ENCODE peak calls at places on chromosome 4, in seven cellular contexts. W is colonic mucosa; L is lower lobe of right lung; S is tibial artery; G is fibroblast of pulmonary artery; O is CD8-positive, alpha-beta memory T cell; T is upper lobe of right lung. U is an unnamed sample.

GRCh38 chr4:86934772-86935498 is at the start of gene AFF1:
- DNase-seq in S (peak; percentile 89), L (peak; percentile 96), G (peak; percentile 92), T (peak; percentile 98), O (peak; percentile 88), W (peak; percentile 93), U (peak; percentile 92)

GRCh38 chr4:74845834-74846233 is 51.5 kb upstream of the BTC start:
- DNase-seq in T (no peak), S (no peak), L (no peak), W (no peak), O (no peak), G (no peak), U (no peak)

GRCh38 chr4:188930822-188931221 is 791.6 kb downstream of the TRIML1 start:
- DNase-seq in L (no peak), W (no peak), S (no peak), T (no peak), O (no peak), G (no peak), U (no peak)

GRCh38 chr4:100519205-100519604 is 1.4 kb upstream of the EMCN start:
- DNase-seq in G (peak; percentile 14), W (no peak), L (no peak), O (no peak), T (no peak), S (no peak), U (no peak)

GRCh38 chr4:172892300-172892699 is 276.3 kb upstream of the GALNT7 start:
- DNase-seq in L (no peak), T (no peak), S (no peak), O (no peak), G (peak; percentile 28), W (peak; percentile 27), U (no peak)

GRCh38 chr4:45477311-45477733 is 646.5 kb downstream of the GABRG1 start:
- DNase-seq in L (peak; percentile 38), S (no peak), G (no peak), O (no peak), T (no peak), W (no peak), U (no peak)

GRCh38 chr4:84803720-84804119 is 162.8 kb downstream of the WDFY3 start:
- DNase-seq in O (no peak), G (no peak), T (no peak), L (no peak), S (no peak), W (no peak), U (peak; percentile 2)

GRCh38 chr4:16591867-16592266 is 306.6 kb downstream of the LDB2 start:
- DNase-seq in W (no peak), T (no peak), G (peak; percentile 66), O (no peak), S (no peak), L (no peak), U (no peak)

GRCh38 chr4:5888222-5888701 is 4.6 kb downstream of the CRMP1 start:
- DNase-seq in W (no peak), L (no peak), T (no peak), S (no peak), O (no peak), G (no peak), U (no peak)

DNA sequence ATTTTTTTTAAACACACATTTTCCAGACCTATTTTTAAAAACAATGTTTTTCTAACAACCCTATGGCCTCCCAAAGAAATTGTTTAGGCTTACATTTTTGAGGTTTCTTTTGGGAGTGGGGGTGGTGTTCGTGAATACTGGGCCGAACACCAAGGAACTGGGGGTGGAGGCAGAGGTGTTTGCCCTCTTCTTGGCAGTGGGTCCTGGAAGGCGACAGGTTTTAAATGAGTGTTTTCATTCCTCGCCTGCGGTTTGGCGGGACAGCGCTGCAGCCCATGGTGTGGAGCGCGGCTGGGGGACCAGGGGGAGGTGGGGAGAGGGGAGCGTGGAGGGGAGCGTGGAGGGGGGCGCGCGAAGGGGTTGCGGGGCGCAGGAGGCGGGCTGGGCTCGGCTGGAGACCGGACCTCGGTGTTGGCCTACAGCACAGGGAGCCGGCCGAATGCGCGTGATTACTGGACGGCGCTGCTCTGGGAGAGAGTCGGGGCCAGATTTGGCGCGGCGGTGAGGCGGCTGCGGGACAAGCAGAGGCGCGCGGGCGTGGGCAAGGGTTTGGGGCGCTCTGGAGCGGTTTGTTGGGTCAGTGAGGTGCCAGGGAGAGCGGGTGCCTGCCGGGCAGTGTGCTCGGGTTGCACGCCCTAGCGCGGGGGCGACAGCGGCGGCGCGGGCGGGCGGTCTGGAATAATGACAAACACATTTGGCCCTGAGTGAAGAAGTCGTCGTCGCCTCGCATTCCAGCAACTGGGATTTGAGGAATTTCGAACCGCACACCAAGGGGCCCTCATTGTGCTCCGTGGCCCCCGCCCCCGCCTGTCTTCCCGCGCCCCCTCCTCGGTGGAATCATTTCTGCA is 762 bp downstream of the PDGFRA start:
- DNase-seq in S (no peak), G (peak; percentile 45), T (no peak), W (no peak), L (peak; percentile 46), O (no peak), U (peak; percentile 78)
- H3K4me3 ChIP-seq in S (peak overlapping the region; percentile 58), G (peak overlapping the region; percentile 98), T (peak overlapping the region; percentile 55), W (peak overlapping the region; percentile 46), L (peak overlapping the region; percentile 59), O (no peak overlapping the region), U (peak overlapping the region; percentile 98)

DNA sequence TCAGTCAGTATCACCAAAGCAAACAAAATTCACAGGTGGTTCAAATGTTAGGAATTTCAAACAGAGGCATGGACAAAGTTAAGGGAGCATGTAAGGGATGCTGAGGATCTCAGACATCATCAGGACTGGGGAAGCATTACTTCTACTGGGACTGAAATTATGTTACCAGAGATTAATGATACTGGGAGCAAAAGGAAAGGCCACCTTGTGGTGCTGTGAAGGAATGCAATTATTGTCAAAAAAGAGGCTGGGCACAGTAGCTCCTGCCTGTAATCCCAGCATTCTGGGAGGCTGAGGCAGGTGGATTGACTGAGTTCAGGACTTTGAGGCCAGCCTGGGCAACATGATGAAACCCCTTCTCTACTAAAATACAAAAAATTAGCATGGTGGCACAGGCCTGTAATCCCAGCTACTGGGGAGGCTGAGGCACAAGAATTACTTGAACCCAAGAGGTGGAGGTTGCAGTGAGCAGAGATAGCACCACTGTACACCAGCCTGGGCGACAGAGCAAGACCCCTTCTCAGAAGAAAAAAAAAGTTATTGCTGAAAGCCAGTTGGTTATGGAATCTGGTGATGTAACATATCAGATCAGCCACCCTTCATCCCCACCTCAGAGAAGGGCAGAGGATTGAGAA is 954.3 kb downstream of the PCDH7 start:
- DNase-seq in L (no peak), W (no peak), G (peak; percentile 48), S (no peak), O (no peak), T (no peak), U (no peak)
- H3K4me3 ChIP-seq in L (no peak overlapping the region), W (no peak overlapping the region), G (no peak overlapping the region), S (no peak overlapping the region), O (no peak overlapping the region), T (no peak overlapping the region), U (no peak overlapping the region)

DNA sequence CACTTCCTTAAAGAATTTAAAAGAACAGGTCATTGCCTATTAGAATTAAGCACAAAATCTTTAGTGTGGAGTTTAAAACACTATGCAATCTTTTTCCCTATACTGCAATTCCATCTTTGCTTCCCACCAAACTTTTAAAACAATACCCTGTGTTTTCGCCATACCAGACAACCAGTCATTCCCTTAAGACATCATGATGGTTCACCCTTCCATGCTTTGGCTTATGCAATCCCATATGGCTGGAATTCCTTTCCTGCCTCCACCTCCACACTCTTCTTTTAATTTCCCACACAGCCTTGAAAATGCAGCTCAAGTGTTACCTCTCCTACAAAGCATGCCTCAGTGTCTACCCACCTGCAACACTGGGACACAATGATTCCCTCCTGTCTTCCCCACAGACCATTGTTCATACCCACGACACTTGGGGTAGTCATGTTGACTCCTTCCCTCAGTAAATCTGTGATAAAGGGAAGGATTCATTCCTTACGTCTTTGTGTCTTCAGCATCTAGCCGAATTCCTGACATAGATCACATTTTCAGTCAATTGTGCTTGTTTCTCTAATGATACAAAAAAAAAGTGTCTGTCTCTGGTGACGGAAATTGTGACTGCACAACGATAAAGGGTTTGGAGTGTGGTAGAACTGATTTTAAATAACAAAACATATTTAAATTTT is 166.3 kb downstream of the FNIP2 start:
- DNase-seq in T (no peak), W (no peak), O (no peak), S (no peak), L (no peak), G (no peak), U (peak; percentile 76)
- H3K4me3 ChIP-seq in T (no peak overlapping the region), W (no peak overlapping the region), O (no peak overlapping the region), S (no peak overlapping the region), L (no peak overlapping the region), G (no peak overlapping the region), U (no peak overlapping the region)

GRCh38 chr4:76688737-76689078 is 209.2 kb downstream of the SOWAHB start:
- DNase-seq in S (no peak), W (no peak), G (no peak), L (no peak), O (no peak), T (no peak), U (no peak)

GRCh38 chr4:76691767-76692689 is 205.9 kb downstream of the SOWAHB start:
- DNase-seq in W (no peak), S (no peak), L (no peak), G (no peak), T (no peak), O (no peak), U (no peak)

GRCh38 chr4:76689079-76689817 is 208.7 kb downstream of the SOWAHB start:
- DNase-seq in L (peak; percentile 62), S (peak; percentile 34), T (peak; percentile 75), W (peak; percentile 58), O (no peak), G (peak; percentile 30), U (peak; percentile 46)

GRCh38 chr4:76690906-76691275 is 207.1 kb downstream of the SOWAHB start:
- DNase-seq in W (peak; percentile 55), G (no peak), S (no peak), T (no peak), O (no peak), L (no peak), U (peak; percentile 57)

GRCh38 chr4:76690091-76690905 is 207.6 kb downstream of the SOWAHB start:
- DNase-seq in G (no peak), O (no peak), S (no peak), L (no peak), W (no peak), T (no peak), U (peak; percentile 60)
- H3K4me3 ChIP-seq in G (peak overlapping the region; percentile 59), O (no peak overlapping the region), S (peak overlapping the region; percentile 70), L (peak overlapping the region; percentile 58), W (peak overlapping the region; percentile 54), T (peak overlapping the region; percentile 61), U (peak overlapping the region; percentile 73)